ENCODE peak calls at places on chromosome 14, in six cellular contexts. X is fibroblast of lung, W is neural crest cell, N is foreskin fibroblast, P is tibial artery, T is endodermal cell. D is an unnamed sample.

GRCh38 chr14:93912785-93913184 is 14.4 kb upstream of the FAM181A start:
- DNase-seq in W (no peak), P (no peak), T (no peak), N (no peak), X (no peak), D (no peak)

GRCh38 chr14:54117401-54117800 is 160.8 kb upstream of the BMP4 start:
- DNase-seq in T (no peak), N (no peak), X (no peak), P (no peak), W (no peak), D (no peak)

GRCh38 chr14:105046891-105047282 is 18.3 kb downstream of the GPR132 start:
- DNase-seq in T (no peak), N (no peak), P (no peak), X (no peak), W (no peak), D (no peak)

GRCh38 chr14:42633504-42634095 is 1026.9 kb downstream of the LRFN5 start:
- DNase-seq in N (no peak), W (no peak), T (no peak), P (no peak), X (no peak), D (no peak)

GRCh38 chr14:53306926-53307325 is 153.8 kb upstream of the DDHD1 start:
- DNase-seq in N (peak), W (peak), X (peak), P (no peak), T (no peak), D (no peak)

GRCh38 chr14:21071225-21072041 is 1.3 kb downstream of the ARHGEF40 start:
- DNase-seq in T (peak), P (peak), N (peak), W (peak), X (peak), D (peak)

GRCh38 chr14:73426877-73427276 is 31.5 kb downstream of the NUMB start:
- DNase-seq in X (peak), P (no peak), T (no peak), W (no peak), N (no peak), D (no peak)

GRCh38 chr14:32307881-32308582 is 21.1 kb upstream of the AKAP6 start:
- DNase-seq in N (no peak), T (no peak), P (no peak), W (no peak), X (no peak), D (no peak)

GRCh38 chr14:49934638-49935037 is 41.8 kb downstream of the ARF6 start:
- DNase-seq in X (peak), T (no peak), W (no peak), N (no peak), P (no peak), D (no peak)

GRCh38 chr14:77457115-77457521 is 283 bp downstream of the VIPAS39 start:
- DNase-seq in W (no peak), T (no peak), X (no peak), N (no peak), P (no peak), D (no peak)

GRCh38 chr14:95044463-95045254 is 112.7 kb downstream of the DICER1 start:
- DNase-seq in W (no peak), N (no peak), P (no peak), X (no peak), T (peak), D (no peak)

GRCh38 chr14:53894456-53894855 is 62.2 kb downstream of the BMP4 start:
- DNase-seq in N (peak), P (no peak), T (no peak), W (no peak), X (peak), D (no peak)

GRCh38 chr14:62436256-62436655 is 609.0 kb downstream of the KCNH5 start:
- DNase-seq in P (no peak), W (no peak), T (no peak), X (peak), N (no peak), D (no peak)

GRCh38 chr14:101808020-101808641 is 46.6 kb downstream of the PPP2R5C start:
- DNase-seq in N (no peak), P (no peak), T (peak), X (no peak), W (peak), D (peak)

GRCh38 chr14:104746951-104747481 is 5.9 kb upstream of the SIVA1 start:
- DNase-seq in T (no peak), W (no peak), N (peak), P (peak), X (no peak), D (no peak)

GRCh38 chr14:68535404-68536024 is 257.4 kb downstream of the ZFP36L1 start:
- DNase-seq in W (no peak), N (peak), T (no peak), X (peak), P (no peak), D (no peak)

GRCh38 chr14:20684662-20685456 is 499 bp downstream of the RNASE4 start:
- DNase-seq in X (peak), P (peak), T (no peak), N (peak), W (peak), D (peak)

GRCh38 chr14:86781111-86781510 is 1211.9 kb downstream of the GALC start:
- DNase-seq in T (no peak), W (no peak), X (no peak), P (no peak), N (no peak), D (no peak)

GRCh38 chr14:31893156-31893813 is 183.8 kb upstream of the ARHGAP5 start:
- DNase-seq in W (peak), N (no peak), X (peak), T (peak), P (no peak), D (no peak)

GRCh38 chr14:103001651-103002396 is 55.5 kb downstream of the CDC42BPB start:
- DNase-seq in T (no peak), N (no peak), W (no peak), X (no peak), P (no peak), D (no peak)

GRCh38 chr14:103003850-103004249 is 53.5 kb downstream of the CDC42BPB start:
- DNase-seq in P (no peak), N (no peak), W (no peak), T (no peak), X (no peak), D (no peak)

GRCh38 chr14:103003351-103003615 is 54.1 kb downstream of the CDC42BPB start:
- DNase-seq in T (no peak), P (no peak), W (no peak), N (no peak), X (no peak), D (no peak)

GRCh38 chr14:103001226-103001625 is 56.1 kb downstream of the CDC42BPB start:
- DNase-seq in N (no peak), P (no peak), T (no peak), X (no peak), W (no peak), D (no peak)

GRCh38 chr14:103002578-103003350 is 54.6 kb downstream of the CDC42BPB start:
- DNase-seq in X (no peak), W (no peak), N (no peak), T (no peak), P (no peak), D (no peak)
- TF ChIP-seq CTCF in X (peak), W (no peak), N (no peak), T (peak), P (no peak), D (no peak)

DNA sequence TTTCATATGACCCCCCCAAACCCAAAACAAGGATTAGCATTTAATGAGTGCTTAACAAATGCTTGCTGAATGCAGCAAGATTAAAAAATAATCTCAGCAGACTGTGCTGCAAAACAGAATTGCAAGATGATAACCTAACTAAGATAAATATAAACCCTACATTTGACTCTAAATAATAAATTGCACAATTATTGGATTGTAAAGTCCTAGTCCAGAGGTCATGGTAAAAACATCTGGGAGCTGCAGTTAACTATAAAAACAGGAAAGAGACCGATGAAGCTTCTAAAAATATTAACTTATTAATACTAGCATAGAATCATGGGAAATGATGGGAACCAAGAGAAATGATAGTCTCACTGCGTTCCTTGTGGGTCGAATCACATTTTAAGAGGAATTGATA is 37.2 kb downstream of the TSHR start:
- DNase-seq in W (no peak), P (no peak), X (no peak), T (no peak), N (no peak), D (no peak)
- TF ChIP-seq CTCF in W (no peak), P (no peak), X (no peak), T (no peak), N (no peak), D (no peak)

GRCh38 chr14:69574266-69574953 is at the start of gene CCDC177:
- DNase-seq in N (no peak), T (peak), P (no peak), W (peak), X (peak), D (peak)
- TF ChIP-seq CTCF in N (peak), T (peak), P (peak), W (peak), X (peak), D (peak)

DNA sequence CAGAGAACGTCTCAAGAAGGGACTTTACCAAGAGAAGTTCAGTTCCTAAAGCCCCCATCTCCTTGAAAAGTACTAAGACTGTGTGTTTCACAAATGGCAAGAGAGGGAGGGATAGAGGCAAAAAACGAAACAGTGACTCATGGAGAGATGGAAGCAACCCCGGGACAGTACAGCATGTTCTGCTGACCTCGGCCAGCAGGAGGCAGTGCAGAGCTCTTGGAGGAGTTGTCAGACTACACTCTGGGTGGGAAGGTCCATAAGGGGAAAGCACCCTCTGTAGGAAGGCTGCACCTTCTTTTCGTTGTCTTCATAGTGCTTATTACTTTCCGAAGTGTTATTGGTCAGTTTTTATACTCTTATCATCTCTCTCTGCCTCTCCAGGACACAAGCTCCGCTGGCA is 525.2 kb upstream of the CCDC196 start:
- DNase-seq in W (peak), T (peak), P (no peak), N (peak), X (peak), D (peak)
- TF ChIP-seq CTCF in W (peak), T (peak), P (peak), N (peak), X (peak), D (peak)

GRCh38 chr14:65412881-65413738 is 580 bp downstream of the FUT8 start:
- DNase-seq in X (peak), T (peak), W (peak), N (peak), P (peak), D (peak)

GRCh38 chr14:65411656-65412188 is 808 bp upstream of the FUT8 start:
- DNase-seq in P (peak), X (peak), N (peak), W (peak), T (peak), D (peak)

GRCh38 chr14:65410640-65411039 is 1.9 kb upstream of the FUT8 start:
- DNase-seq in W (no peak), N (no peak), P (no peak), X (no peak), T (no peak), D (no peak)

GRCh38 chr14:65413739-65414045 is 1.2 kb downstream of the FUT8 start:
- DNase-seq in W (no peak), P (no peak), N (no peak), T (no peak), X (peak), D (no peak)

GRCh38 chr14:65412189-65412846 is at the start of gene FUT8:
- DNase-seq in X (peak), P (peak), W (peak), T (peak), N (peak), D (peak)
- TF ChIP-seq CTCF in X (peak), P (peak), W (peak), T (peak), N (peak), D (peak)

GRCh38 chr14:58272589-58273372 is 25.6 kb upstream of the ARID4A start:
- DNase-seq in T (no peak), P (no peak), X (peak), W (no peak), N (no peak), D (no peak)
- TF ChIP-seq CTCF in T (peak), P (no peak), X (peak), W (peak), N (no peak), D (no peak)

D was measured in glutamatergic neuron.